ENCODE peak calls at places on chromosome 20, in six cellular contexts. V is neuronal stem cell, I is H9, G is IMR-90, P is H1, F is mesendoderm. E is an unnamed sample.

GRCh38 chr20:15673206-15673605 is 900.0 kb downstream of the KIF16B start:
- DNase-seq in V (no peak), I (no peak), G (peak; percentile 86), P (no peak), F (no peak), E (peak; percentile 14)

GRCh38 chr20:64030371-64031134 is 5.4 kb upstream of the C20orf204 start:
- DNase-seq in V (no peak), I (no peak), G (no peak), P (no peak), F (no peak), E (no peak)

GRCh38 chr20:43102394-43102793 is 87.3 kb downstream of the PTPRT start:
- DNase-seq in V (no peak), I (peak; percentile 66), G (no peak), P (peak; percentile 71), F (peak; percentile 51), E (no peak)

GRCh38 chr20:50285376-50286173 is 94.9 kb downstream of the CEBPB start:
- DNase-seq in V (no peak), I (no peak), G (peak; percentile 86), P (no peak), F (no peak), E (peak; percentile 94)

GRCh38 chr20:50710492-50711063 is 19.2 kb upstream of the RIPOR3 start:
- DNase-seq in V (no peak), I (no peak), G (peak; percentile 45), P (no peak), F (no peak), E (peak; percentile 39)

GRCh38 chr20:48349673-48350072 is 478.1 kb downstream of the PREX1 start:
- DNase-seq in V (no peak), I (no peak), G (no peak), P (no peak), F (no peak), E (no peak)

GRCh38 chr20:45833883-45834796 is 541 bp downstream of the SNX21 start:
- DNase-seq in V (peak; percentile 77), I (peak; percentile 89), G (peak; percentile 49), P (peak; percentile 93), F (peak; percentile 79), E (peak; percentile 77)

GRCh38 chr20:15823718-15824117 is 749.5 kb downstream of the KIF16B start:
- DNase-seq in V (no peak), I (no peak), G (no peak), P (no peak), F (no peak), E (no peak)

GRCh38 chr20:50601511-50602431 is 89.6 kb downstream of the RIPOR3 start:
- DNase-seq in V (no peak), I (no peak), G (no peak), P (no peak), F (no peak), E (no peak)

GRCh38 chr20:44041001-44041400 is 126.3 kb downstream of the TOX2 start:
- DNase-seq in V (no peak), I (no peak), G (no peak), P (peak; percentile 39), F (no peak), E (no peak)

GRCh38 chr20:24747015-24747712 is 201.9 kb upstream of the CST7 start:
- DNase-seq in V (no peak), I (peak; percentile 24), G (no peak), P (no peak), F (no peak), E (no peak)

GRCh38 chr20:57400821-57401564 is 9.8 kb downstream of the RBM38 start:
- DNase-seq in V (no peak), I (no peak), G (no peak), P (no peak), F (no peak), E (no peak)

GRCh38 chr20:36362978-36363713 is 57.0 kb downstream of the DLGAP4 start:
- DNase-seq in V (no peak), I (no peak), G (no peak), P (no peak), F (no peak), E (no peak)

GRCh38 chr20:46568570-46569129 is 18.2 kb upstream of the OCSTAMP start:
- DNase-seq in V (no peak), I (no peak), G (peak; percentile 72), P (no peak), F (no peak), E (peak; percentile 28)

GRCh38 chr20:48238781-48239180 is 453.5 kb upstream of the SULF2 start:
- DNase-seq in V (no peak), I (no peak), G (peak; percentile 1), P (no peak), F (no peak), E (no peak)

GRCh38 chr20:51700809-51701285 is 67.3 kb downstream of the ATP9A start:
- DNase-seq in V (no peak), I (peak; percentile 50), G (peak; percentile 45), P (no peak), F (peak; percentile 71), E (peak; percentile 65)

GRCh38 chr20:33656783-33657703 is 5.1 kb upstream of the C20orf144 start:
- DNase-seq in V (no peak), I (no peak), G (no peak), P (no peak), F (no peak), E (no peak)

GRCh38 chr20:41229259-41229658 is 88.3 kb downstream of the ZHX3 start:
- DNase-seq in V (no peak), I (no peak), G (no peak), P (no peak), F (no peak), E (no peak)

DNA sequence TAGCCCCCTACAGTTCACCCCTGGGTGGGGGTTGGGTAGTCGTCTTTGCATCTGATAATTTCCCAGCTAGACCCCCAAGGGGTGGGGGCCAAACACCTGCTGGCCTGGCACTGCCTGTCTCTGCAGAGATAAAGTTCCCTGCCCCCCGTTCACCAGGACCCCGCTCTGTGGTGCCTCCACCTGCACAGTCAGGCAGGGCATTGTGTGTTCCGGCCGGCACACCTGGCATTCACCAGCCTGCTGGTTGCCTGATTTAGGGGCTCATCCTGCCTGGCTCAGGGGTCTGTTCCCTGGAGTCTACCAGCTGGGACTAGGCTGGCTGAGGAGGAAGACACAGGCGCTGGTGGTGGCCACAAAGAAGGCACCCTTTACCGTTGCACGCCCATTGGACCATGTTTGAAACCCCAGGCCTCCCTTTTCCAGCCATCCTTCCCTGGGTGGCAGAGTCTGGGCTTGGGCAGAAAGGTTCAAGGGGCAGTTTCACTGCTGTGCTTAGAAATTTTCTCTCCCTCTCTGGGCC is 30.8 kb upstream of the SCRT2 start:
- DNase-seq in V (no peak), I (no peak), G (no peak), P (no peak), F (no peak), E (no peak)
- H2BK15ac ChIP-seq in V (no peak overlapping the region), I (no peak overlapping the region), G (no peak overlapping the region), P (peak overlapping the region; percentile 8), F (no peak overlapping the region), E (no peak overlapping the region)

GRCh38 chr20:19973920-19974620 is 43.1 kb upstream of the NAA20 start:
- DNase-seq in V (no peak), I (no peak), G (peak; percentile 81), P (no peak), F (no peak), E (peak; percentile 87)

GRCh38 chr20:19975436-19975799 is 41.7 kb upstream of the NAA20 start:
- DNase-seq in V (no peak), I (no peak), G (peak; percentile 54), P (peak; percentile 37), F (no peak), E (no peak)

GRCh38 chr20:19976595-19977372 is 40.4 kb upstream of the NAA20 start:
- DNase-seq in V (no peak), I (no peak), G (peak; percentile 83), P (peak; percentile 47), F (peak; percentile 95), E (peak; percentile 80)

GRCh38 chr20:19975901-19976300 is 41.3 kb upstream of the NAA20 start:
- DNase-seq in V (no peak), I (no peak), G (no peak), P (no peak), F (no peak), E (no peak)

DNA sequence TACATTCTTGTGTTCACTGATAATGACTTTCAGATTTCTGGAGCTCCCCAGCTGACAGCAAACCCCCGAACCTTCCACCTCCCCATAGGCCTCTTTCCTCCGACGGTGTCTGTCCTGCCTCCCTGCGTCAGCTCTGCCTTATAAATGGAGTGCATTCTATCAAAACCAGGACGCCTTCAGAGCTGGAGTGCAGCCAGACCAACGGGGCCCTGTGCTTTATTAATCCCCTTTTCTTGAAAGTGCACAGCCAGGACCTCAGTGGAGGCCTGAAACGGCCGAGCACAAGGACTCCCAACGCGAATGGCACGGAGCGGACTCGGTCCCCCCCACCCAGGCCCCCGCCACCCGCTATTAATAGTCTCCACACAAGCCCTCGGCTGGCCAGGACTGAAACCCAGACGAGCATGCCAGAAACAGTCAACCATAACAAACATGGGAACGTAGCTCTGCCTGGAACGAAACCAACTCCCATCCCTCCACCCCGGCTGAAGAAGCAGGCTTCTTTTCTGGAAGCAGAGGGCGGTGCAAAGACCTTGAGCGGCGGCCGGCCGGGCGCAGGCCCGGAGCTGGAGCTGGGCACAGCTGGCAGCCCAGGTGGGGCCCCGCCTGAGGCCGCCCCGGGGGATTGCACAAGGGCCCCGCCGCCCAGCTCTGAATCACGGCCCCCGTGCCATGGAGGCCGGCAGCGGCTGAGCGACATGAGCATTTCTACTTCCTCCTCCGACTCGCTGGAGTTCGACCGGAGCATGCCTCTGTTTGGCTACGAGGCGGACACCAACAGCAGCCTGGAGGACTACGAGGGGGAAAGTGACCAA is 42.3 kb upstream of the NAA20 start:
- DNase-seq in V (no peak), I (no peak), G (peak; percentile 97), P (peak; percentile 37), F (no peak), E (peak; percentile 96)
- H2BK15ac ChIP-seq in V (peak overlapping the region; percentile 70), I (no peak overlapping the region), G (peak overlapping the region; percentile 38), P (no peak overlapping the region), F (no peak overlapping the region), E (peak overlapping the region; percentile 26)

DNA sequence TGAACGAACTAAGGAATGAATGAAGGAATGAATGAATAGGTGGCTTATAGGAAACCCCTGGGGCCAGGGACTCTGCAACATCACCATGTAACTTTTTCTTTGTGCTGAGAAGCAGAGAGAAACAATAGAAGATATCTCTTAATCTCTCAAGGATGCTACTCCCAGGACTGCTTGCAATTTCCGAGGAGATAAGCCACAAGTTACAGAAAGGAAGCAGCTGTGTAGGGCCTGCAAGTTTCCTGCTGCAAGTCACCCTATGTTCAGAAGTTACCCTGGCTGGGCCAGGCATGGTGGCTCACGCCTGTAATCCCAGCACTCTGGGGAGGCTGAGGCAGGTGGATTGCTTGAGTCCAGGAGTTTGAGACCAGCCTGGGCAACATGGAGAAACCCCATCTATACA is 7.3 kb upstream of the MAVS start:
- DNase-seq in V (no peak), I (no peak), G (no peak), P (no peak), F (peak; percentile 91), E (no peak)
- H2BK15ac ChIP-seq in V (no peak overlapping the region), I (no peak overlapping the region), G (no peak overlapping the region), P (no peak overlapping the region), F (no peak overlapping the region), E (no peak overlapping the region)

GRCh38 chr20:53177687-53178086 is 205.5 kb downstream of the TSHZ2 start:
- DNase-seq in V (no peak), I (no peak), G (no peak), P (no peak), F (no peak), E (no peak)

GRCh38 chr20:53174454-53174853 is 202.3 kb downstream of the TSHZ2 start:
- DNase-seq in V (no peak), I (no peak), G (no peak), P (no peak), F (no peak), E (no peak)

GRCh38 chr20:53179749-53180148 is 207.6 kb downstream of the TSHZ2 start:
- DNase-seq in V (no peak), I (no peak), G (no peak), P (no peak), F (no peak), E (no peak)

GRCh38 chr20:53175135-53175780 is 203.1 kb downstream of the TSHZ2 start:
- DNase-seq in V (no peak), I (no peak), G (no peak), P (no peak), F (no peak), E (no peak)

GRCh38 chr20:53176133-53176532 is 204.0 kb downstream of the TSHZ2 start:
- DNase-seq in V (peak; percentile 24), I (peak; percentile 42), G (no peak), P (no peak), F (peak; percentile 50), E (no peak)
- H2BK15ac ChIP-seq in V (no peak overlapping the region), I (no peak overlapping the region), G (no peak overlapping the region), P (no peak overlapping the region), F (no peak overlapping the region), E (no peak overlapping the region)

E was measured in mesenchymal stem cell.